ENCODE peak calls at places on chromosomes 4 and X, in nine cellular contexts. Z is stomach, H is IMR-90, Y is gastrocnemius medialis, V is suprapubic skin, K is ovary, R is tibial nerve, N is transverse colon, B is testis. S is an unnamed sample. For H3K27me3, the result is how much of the 10 kb centered on the place peaks cover.

GRCh38 chr4:99945718-99946345 is 586 bp downstream of the DNAJB14 start:
- DNase-seq in Z (peak), Y (no peak), V (no peak), R (no peak), K (no peak), H (peak), B (no peak), N (no peak), S (no peak)

GRCh38 chr4:16123356-16124084 is 39.7 kb upstream of the PROM1 start:
- DNase-seq in Y (no peak), B (no peak), N (no peak), Z (peak), V (no peak), K (no peak), R (no peak), H (no peak), S (no peak)

GRCh38 chrX:30141966-30142365 is 73.4 kb upstream of the MAGEB2 start:
- DNase-seq in K (no peak), H (peak), Z (no peak), N (no peak), Y (no peak), V (no peak), B (peak), R (no peak), S (no peak)

GRCh38 chrX:129772796-129773431 is 6.8 kb upstream of the SASH3 start:
- DNase-seq in Z (peak), H (no peak), K (no peak), R (no peak), B (peak), Y (peak), V (peak), N (peak), S (no peak)

GRCh38 chr4:21768349-21769310 is 179.9 kb downstream of the KCNIP4 start:
- DNase-seq in N (no peak), R (no peak), B (no peak), V (no peak), Z (no peak), H (peak), K (no peak), Y (no peak), S (peak)

GRCh38 chr4:143700420-143701352 is at the start of gene FREM3:
- DNase-seq in N (no peak), Z (no peak), R (no peak), K (no peak), B (no peak), H (no peak), V (no peak), Y (no peak), S (no peak)

GRCh38 chrX:129983575-129984131 is 1.2 kb downstream of the BCORL1 start:
- DNase-seq in H (no peak), Z (no peak), R (no peak), K (peak), V (no peak), Y (no peak), N (peak), B (peak), S (no peak)

GRCh38 chr4:13218316-13218958 is 265.7 kb downstream of the RAB28 start:
- DNase-seq in K (no peak), R (no peak), B (peak), Y (no peak), H (no peak), V (no peak), N (no peak), Z (no peak), S (no peak)

GRCh38 chr4:141142423-141142822 is 9.2 kb upstream of the RNF150 start:
- DNase-seq in Z (no peak), N (no peak), Y (no peak), B (no peak), V (no peak), H (no peak), K (no peak), R (no peak), S (no peak)

DNA sequence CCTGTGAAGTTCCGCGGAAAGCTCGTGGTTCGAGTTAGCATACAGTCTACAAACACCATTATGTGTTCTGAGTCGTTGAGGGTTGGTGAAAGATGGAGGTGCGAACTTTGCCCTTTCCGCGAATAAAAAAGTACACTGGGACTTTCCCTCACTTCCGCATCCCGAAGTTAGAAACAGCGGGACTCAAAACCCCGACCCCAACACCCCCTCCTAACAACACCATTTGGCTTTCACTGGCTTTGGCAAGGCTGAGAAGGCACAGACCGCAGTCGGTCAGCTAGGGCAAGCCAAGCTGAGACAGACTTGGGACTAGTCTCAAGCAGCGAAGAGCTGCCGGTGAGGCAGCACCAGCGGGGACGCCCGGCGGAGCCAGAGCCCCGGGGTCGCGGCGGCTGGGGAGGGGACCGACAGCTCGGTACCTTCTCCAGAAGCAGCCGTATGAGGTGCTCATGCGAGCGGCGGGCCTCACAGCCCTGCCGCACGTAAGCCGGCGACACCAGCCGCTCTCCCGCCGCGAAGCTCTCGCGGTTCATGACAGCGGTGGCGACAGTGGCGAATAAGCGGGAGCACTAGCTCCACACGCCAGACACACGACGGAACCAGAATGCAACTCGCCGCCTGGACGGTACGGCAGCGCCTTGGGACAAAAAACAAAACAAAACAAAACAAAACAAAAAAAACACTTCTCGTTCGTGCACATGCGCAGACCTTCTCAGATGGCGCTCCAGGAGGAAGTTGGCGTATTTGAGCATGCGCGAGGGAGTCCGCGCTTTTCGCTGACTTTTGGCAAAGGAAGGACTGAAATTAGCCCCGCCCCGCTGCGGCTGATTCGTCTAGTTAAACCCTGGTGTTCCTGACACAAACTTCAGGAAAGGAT is at the start of gene SEPSECS:
- DNase-seq in K (peak), Y (peak), B (peak), R (peak), H (peak), Z (peak), N (peak), V (peak), S (peak)
- TF ChIP-seq POLR2A in K (peak), Y (peak), B (peak), R (no peak), H (peak), Z (no peak), N (peak), V (peak), S (peak)

GRCh38 chrX:153646620-153647373 is at the start of gene DUSP9:
- DNase-seq in K (peak), Z (peak), V (peak), B (peak), N (no peak), Y (no peak), H (no peak), R (no peak), S (no peak)
- H3K27me3 ChIP-seq in K (under half), Z (half or more), V (half or more), B (under half), N (half or more), Y (under half), H (half or more), R (half or more), S (under half)

GRCh38 chr4:168781341-168781740 is 228.7 kb downstream of the CBR4 start:
- DNase-seq in Y (no peak), H (no peak), K (no peak), B (no peak), R (no peak), N (no peak), V (no peak), Z (no peak), S (no peak)
- TF ChIP-seq CTCF in Y (no peak), H (no peak), K (no peak), B (no peak), R (no peak), N (no peak), V (no peak), Z (no peak), S (no peak)

GRCh38 chrX:63755892-63756291 is 29.1 kb downstream of the ARHGEF9 start:
- DNase-seq in K (no peak), Y (no peak), V (no peak), Z (no peak), H (no peak), B (no peak), N (no peak), R (no peak), S (no peak)

GRCh38 chrX:63754141-63754859 is 30.7 kb downstream of the ARHGEF9 start:
- DNase-seq in Z (no peak), H (peak), B (no peak), Y (no peak), V (peak), R (no peak), N (no peak), K (no peak), S (no peak)

GRCh38 chrX:63750846-63751245 is 34.2 kb downstream of the ARHGEF9 start:
- DNase-seq in V (no peak), H (no peak), B (no peak), Z (no peak), N (no peak), Y (no peak), R (no peak), K (no peak), S (no peak)

GRCh38 chrX:63751481-63751880 is 33.5 kb downstream of the ARHGEF9 start:
- DNase-seq in K (no peak), H (no peak), B (no peak), Z (no peak), R (no peak), Y (no peak), V (no peak), N (no peak), S (no peak)

GRCh38 chrX:63754860-63755579 is 30.0 kb downstream of the ARHGEF9 start:
- DNase-seq in B (peak), K (peak), H (peak), Z (peak), R (peak), Y (peak), V (peak), N (peak), S (peak)
- TF ChIP-seq POLR2A in B (peak), K (peak), H (peak), Z (peak), R (peak), Y (peak), V (peak), N (peak), S (peak)